ENCODE peak calls at places on chromosomes 11 and 22, in nine cellular contexts. H is stomach, S is testis, Y is tibial nerve, M is sigmoid colon, D is adrenal gland, W is IMR-90, N is transverse colon, Z is esophagus muscularis mucosa. U is an unnamed sample.
A peak's percentile ranks its signal among the peaks of the same experiment; 100 is the strongest.

GRCh38 chr11:47524200-47524874 is 28.6 kb downstream of the CELF1 start:
- DNase-seq in H (peak; percentile 36), S (peak; percentile 34), Y (no peak), M (peak; percentile 76), D (no peak), W (no peak), N (no peak), Z (no peak), U (no peak)

GRCh38 chr11:113188433-113188834 is 125.9 kb upstream of the TTC12 start:
- DNase-seq in H (no peak), S (no peak), Y (no peak), M (no peak), D (no peak), W (no peak), N (no peak), Z (no peak), U (no peak)

GRCh38 chr11:95575517-95575916 is 214.1 kb downstream of the FAM76B start:
- DNase-seq in H (no peak), S (no peak), Y (no peak), M (no peak), D (no peak), W (no peak), N (no peak), Z (no peak), U (no peak)

GRCh38 chr11:134293119-134294113 is 17.2 kb downstream of the GLB1L3 start:
- DNase-seq in H (no peak), S (no peak), Y (no peak), M (peak; percentile 25), D (no peak), W (no peak), N (no peak), Z (peak; percentile 77), U (no peak)

GRCh38 chr11:125132586-125132985 is 21.2 kb upstream of the TMEM218 start:
- DNase-seq in H (no peak), S (no peak), Y (no peak), M (no peak), D (no peak), W (peak; percentile 80), N (no peak), Z (no peak), U (no peak)

GRCh38 chr11:100574894-100575769 is 112.0 kb upstream of the ARHGAP42 start:
- DNase-seq in H (no peak), S (no peak), Y (no peak), M (no peak), D (no peak), W (peak; percentile 59), N (no peak), Z (no peak), U (no peak)

GRCh38 chr11:57647960-57648776 is 1.5 kb downstream of the YPEL4 start:
- DNase-seq in H (no peak), S (no peak), Y (no peak), M (no peak), D (no peak), W (no peak), N (no peak), Z (no peak), U (no peak)

GRCh38 chr11:85821636-85822035 is 10.7 kb upstream of the SYTL2 start:
- DNase-seq in H (peak; percentile 57), S (no peak), Y (no peak), M (no peak), D (no peak), W (peak; percentile 56), N (peak; percentile 45), Z (no peak), U (peak; percentile 42)

GRCh38 chr22:42160251-42160650 is 29.6 kb upstream of the CYP2D6 start:
- DNase-seq in H (no peak), S (no peak), Y (no peak), M (no peak), D (no peak), W (no peak), N (no peak), Z (no peak), U (no peak)

GRCh38 chr11:76824083-76824939 is 36.4 kb upstream of the ACER3 start:
- DNase-seq in H (no peak), S (no peak), Y (no peak), M (no peak), D (no peak), W (peak; percentile 54), N (no peak), Z (no peak), U (no peak)

GRCh38 chr11:108112059-108112458 is 9.3 kb upstream of the ACAT1 start:
- DNase-seq in H (no peak), S (no peak), Y (no peak), M (no peak), D (no peak), W (peak; percentile 86), N (no peak), Z (peak; percentile 39), U (no peak)

GRCh38 chr11:97814325-97814959 is 1206.3 kb upstream of the CNTN5 start:
- DNase-seq in H (no peak), S (no peak), Y (no peak), M (no peak), D (no peak), W (no peak), N (no peak), Z (no peak), U (no peak)

GRCh38 chr11:112727341-112727841 is 233.8 kb upstream of the NCAM1 start:
- DNase-seq in H (no peak), S (no peak), Y (no peak), M (no peak), D (no peak), W (no peak), N (no peak), Z (no peak), U (no peak)

GRCh38 chr11:391117-392017 is 2.6 kb upstream of the PKP3 start:
- DNase-seq in H (no peak), S (no peak), Y (no peak), M (no peak), D (no peak), W (no peak), N (no peak), Z (no peak), U (no peak)

GRCh38 chr11:394858-395655 is 1.0 kb downstream of the PKP3 start:
- DNase-seq in H (no peak), S (no peak), Y (no peak), M (no peak), D (no peak), W (no peak), N (no peak), Z (no peak), U (no peak)

GRCh38 chr11:392102-392777 is 1.8 kb upstream of the PKP3 start:
- DNase-seq in H (no peak), S (no peak), Y (no peak), M (no peak), D (no peak), W (no peak), N (no peak), Z (no peak), U (no peak)

GRCh38 chr11:394034-394857 is at the start of gene PKP3:
- DNase-seq in H (peak; percentile 91), S (no peak), Y (no peak), M (no peak), D (no peak), W (peak; percentile 60), N (peak; percentile 93), Z (no peak), U (peak; percentile 91)

DNA sequence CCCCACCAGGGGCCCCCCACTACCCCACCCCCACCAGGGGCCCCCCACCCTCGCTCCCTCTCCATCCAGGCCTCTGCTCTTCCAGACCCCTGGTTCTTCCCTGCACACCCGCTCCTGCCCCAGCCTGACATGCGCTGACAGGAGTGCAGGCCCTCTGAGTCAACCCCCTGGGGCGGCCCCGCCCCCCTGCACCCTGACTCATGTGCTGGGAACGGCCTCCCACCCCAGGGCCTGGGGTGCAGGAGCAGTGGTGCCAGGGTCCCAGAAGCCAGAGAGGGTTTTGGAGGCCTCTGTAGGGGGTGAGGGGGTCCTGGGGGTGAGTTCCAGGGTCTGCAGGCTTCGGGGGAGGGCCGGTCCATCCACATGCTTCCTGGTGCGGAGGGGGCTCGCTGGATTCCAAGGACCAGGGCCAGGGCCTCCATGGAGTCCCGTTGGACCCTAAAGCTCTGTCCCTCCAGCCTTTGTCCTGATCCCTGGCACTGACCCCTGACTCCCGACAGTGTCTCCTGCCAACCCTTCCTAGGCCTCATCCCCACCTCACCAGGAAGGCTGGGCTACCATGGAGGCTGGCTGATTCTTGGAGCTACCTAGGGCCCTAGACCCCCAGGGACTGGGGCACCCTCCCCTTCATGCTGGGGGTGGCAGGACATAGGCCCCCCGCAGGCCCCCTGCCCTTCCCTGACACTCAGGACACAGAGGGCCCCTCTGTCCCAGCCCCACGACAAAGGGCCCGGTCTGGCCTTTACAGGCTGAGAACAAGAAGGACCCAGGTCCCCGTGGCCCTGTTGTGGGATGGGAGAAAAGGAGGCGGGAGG is 583 bp upstream of the PKP3 start:
- DNase-seq in H (peak; percentile 66), S (no peak), Y (no peak), M (no peak), D (no peak), W (peak; percentile 78), N (peak; percentile 68), Z (no peak), U (no peak)
- TF ChIP-seq POLR2A in H (no peak), S (no peak), Y (no peak), M (no peak), D (no peak), W (no peak), N (no peak), Z (no peak), U (no peak)

GRCh38 chr22:36331912-36332622 is 55.7 kb downstream of the MYH9 start:
- DNase-seq in H (peak; percentile 69), S (peak; percentile 70), Y (peak; percentile 58), M (peak; percentile 91), D (peak; percentile 61), W (peak; percentile 49), N (peak; percentile 76), Z (no peak), U (peak; percentile 46)
- H3K36me3 ChIP-seq in H (peaks cover 55% of the 10 kb centered on the region), S (no peaks in the 10 kb centered on the region), Y (no peaks in the 10 kb centered on the region), M (peaks cover 32% of the 10 kb centered on the region), D (peaks cover 31% of the 10 kb centered on the region), W (peaks cover 82% of the 10 kb centered on the region), N (no peaks in the 10 kb centered on the region), Z (peaks cover 3% of the 10 kb centered on the region), U (no peaks in the 10 kb centered on the region)

DNA sequence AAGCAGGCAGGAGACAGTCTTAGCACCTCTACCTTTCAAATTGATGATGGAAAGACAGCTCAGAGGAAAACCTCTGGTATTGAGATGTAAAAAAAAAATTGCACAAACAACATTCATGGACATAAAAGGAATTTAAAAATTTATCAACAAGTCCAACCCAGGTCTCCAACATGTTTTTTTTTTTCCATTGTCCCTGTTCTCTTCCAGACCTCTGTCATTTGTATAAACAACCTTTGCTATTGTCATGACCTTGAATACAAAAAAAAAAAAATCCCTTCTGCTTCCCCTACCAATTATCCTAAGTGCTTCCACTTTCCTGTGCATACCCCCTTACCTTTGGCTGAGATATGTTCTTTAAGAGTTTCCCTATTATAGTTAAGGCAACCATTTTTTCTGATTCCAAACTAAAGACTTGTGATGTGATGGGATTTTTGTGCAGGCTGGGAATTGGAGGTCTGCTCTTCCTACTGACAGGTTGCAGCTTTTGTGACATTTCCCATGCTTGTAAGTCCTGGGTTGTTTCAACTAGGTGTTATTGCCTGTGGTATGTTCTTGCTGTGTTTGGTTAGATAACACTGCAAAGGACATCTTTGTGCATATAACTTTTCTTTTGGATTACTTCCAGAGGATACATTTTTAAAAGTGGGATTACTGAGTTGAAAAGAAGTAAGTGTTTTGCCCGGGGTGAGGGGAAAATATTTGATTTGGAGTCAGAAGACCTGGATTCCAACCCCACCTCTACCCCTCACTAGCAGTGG is 67.1 kb downstream of the KIAA1671 start:
- DNase-seq in H (no peak), S (no peak), Y (no peak), M (no peak), D (no peak), W (no peak), N (no peak), Z (no peak), U (no peak)
- H3K27ac ChIP-seq in H (no peak overlapping the region), S (no peak overlapping the region), Y (no peak overlapping the region), M (no peak overlapping the region), D (no peak overlapping the region), W (no peak overlapping the region), N (no peak overlapping the region), Z (no peak overlapping the region), U (no peak overlapping the region)

GRCh38 chr11:12674571-12674935 is 332 bp downstream of the TEAD1 start:
- DNase-seq in H (peak; percentile 40), S (peak; percentile 38), Y (no peak), M (peak; percentile 78), D (no peak), W (no peak), N (peak; percentile 31), Z (no peak), U (no peak)
- TF ChIP-seq POLR2A in H (no peak), S (no peak), Y (no peak), M (no peak), D (no peak), W (no peak), N (no peak), Z (no peak), U (no peak)